ENCODE peak calls at places on chromosomes 6 and 20, in seven cellular contexts. One of them, this sample, is unnamed. For H3K36me3, the result is how much of the 10 kb centered on the place peaks cover.

GRCh38 chr6:127302728-127303675 is 36.3 kb downstream of the RNF146 start:
- DNase-seq in MM.1S: peak
- DNase-seq in uterus: peak
- DNase-seq in mucosa of descending colon: peak
- DNase-seq in pancreas: peak
- DNase-seq in neural progenitor cell: peak
- DNase-seq in IMR-90: peak
- DNase-seq in this sample: peak

GRCh38 chr6:23445157-23445710 is 680.8 kb upstream of the NRSN1 start:
- DNase-seq in IMR-90: no peak
- DNase-seq in MM.1S: no peak
- DNase-seq in mucosa of descending colon: no peak
- DNase-seq in pancreas: no peak
- DNase-seq in uterus: no peak
- DNase-seq in neural progenitor cell: no peak
- DNase-seq in this sample: no peak

GRCh38 chr6:31580807-31581437 is 1.3 kb downstream of the LTB start:
- DNase-seq in mucosa of descending colon: peak
- DNase-seq in MM.1S: peak
- DNase-seq in pancreas: peak
- DNase-seq in neural progenitor cell: peak
- DNase-seq in uterus: peak
- DNase-seq in IMR-90: peak
- DNase-seq in this sample: peak

GRCh38 chr6:1325471-1326309 is 13.8 kb downstream of the FOXQ1 start:
- DNase-seq in mucosa of descending colon: no peak
- DNase-seq in pancreas: peak
- DNase-seq in MM.1S: no peak
- DNase-seq in IMR-90: peak
- DNase-seq in neural progenitor cell: no peak
- DNase-seq in uterus: no peak
- DNase-seq in this sample: peak

GRCh38 chr6:112469306-112469705 is 122.2 kb downstream of the RFPL4B start:
- DNase-seq in pancreas: no peak
- DNase-seq in IMR-90: no peak
- DNase-seq in MM.1S: no peak
- DNase-seq in uterus: no peak
- DNase-seq in neural progenitor cell: no peak
- DNase-seq in mucosa of descending colon: no peak
- DNase-seq in this sample: no peak

GRCh38 chr20:58550661-58551060 is 35.5 kb upstream of the APCDD1L start:
- DNase-seq in pancreas: no peak
- DNase-seq in IMR-90: peak
- DNase-seq in uterus: no peak
- DNase-seq in MM.1S: no peak
- DNase-seq in mucosa of descending colon: no peak
- DNase-seq in neural progenitor cell: no peak
- DNase-seq in this sample: no peak

GRCh38 chr6:84416043-84416657 is 188.7 kb upstream of the CEP162 start:
- DNase-seq in uterus: no peak
- DNase-seq in IMR-90: no peak
- DNase-seq in pancreas: no peak
- DNase-seq in MM.1S: no peak
- DNase-seq in mucosa of descending colon: no peak
- DNase-seq in neural progenitor cell: no peak
- DNase-seq in this sample: no peak

GRCh38 chr6:951782-952181 is 258.8 kb upstream of the EXOC2 start:
- DNase-seq in MM.1S: no peak
- DNase-seq in uterus: no peak
- DNase-seq in pancreas: no peak
- DNase-seq in mucosa of descending colon: no peak
- DNase-seq in IMR-90: no peak
- DNase-seq in neural progenitor cell: no peak
- DNase-seq in this sample: no peak

GRCh38 chr6:100347901-100348550 is 116.7 kb downstream of the SIM1 start:
- DNase-seq in neural progenitor cell: no peak
- DNase-seq in mucosa of descending colon: no peak
- DNase-seq in MM.1S: peak
- DNase-seq in IMR-90: peak
- DNase-seq in pancreas: no peak
- DNase-seq in uterus: no peak
- DNase-seq in this sample: peak

GRCh38 chr6:3516094-3516493 is 59.2 kb upstream of the SLC22A23 start:
- DNase-seq in mucosa of descending colon: no peak
- DNase-seq in uterus: no peak
- DNase-seq in pancreas: no peak
- DNase-seq in neural progenitor cell: no peak
- DNase-seq in MM.1S: no peak
- DNase-seq in IMR-90: peak
- DNase-seq in this sample: peak

GRCh38 chr6:101429291-101429690 is 35.8 kb downstream of the GRIK2 start:
- DNase-seq in pancreas: no peak
- DNase-seq in IMR-90: peak
- DNase-seq in mucosa of descending colon: no peak
- DNase-seq in uterus: no peak
- DNase-seq in MM.1S: no peak
- DNase-seq in neural progenitor cell: no peak
- DNase-seq in this sample: peak

GRCh38 chr6:67679566-67680296 is 955.4 kb upstream of the ADGRB3 start:
- DNase-seq in mucosa of descending colon: no peak
- DNase-seq in pancreas: no peak
- DNase-seq in neural progenitor cell: no peak
- DNase-seq in IMR-90: no peak
- DNase-seq in MM.1S: no peak
- DNase-seq in uterus: no peak
- DNase-seq in this sample: no peak

GRCh38 chr20:14441201-14441600 is 103.8 kb upstream of the FLRT3 start:
- DNase-seq in mucosa of descending colon: no peak
- DNase-seq in IMR-90: peak
- DNase-seq in uterus: no peak
- DNase-seq in neural progenitor cell: no peak
- DNase-seq in pancreas: no peak
- DNase-seq in MM.1S: no peak
- DNase-seq in this sample: peak

GRCh38 chr6:143754204-143754603 is 76.4 kb downstream of the PHACTR2 start:
- DNase-seq in pancreas: no peak
- DNase-seq in uterus: no peak
- DNase-seq in mucosa of descending colon: no peak
- DNase-seq in IMR-90: no peak
- DNase-seq in neural progenitor cell: no peak
- DNase-seq in MM.1S: no peak
- DNase-seq in this sample: no peak

GRCh38 chr6:122853259-122853995 is 64.4 kb downstream of the SMPDL3A start:
- DNase-seq in IMR-90: no peak
- DNase-seq in neural progenitor cell: no peak
- DNase-seq in pancreas: no peak
- DNase-seq in mucosa of descending colon: no peak
- DNase-seq in uterus: no peak
- DNase-seq in MM.1S: peak
- DNase-seq in this sample: no peak

GRCh38 chr6:79586548-79586947 is 44.6 kb upstream of the SH3BGRL2 start:
- DNase-seq in IMR-90: peak
- DNase-seq in pancreas: no peak
- DNase-seq in uterus: no peak
- DNase-seq in mucosa of descending colon: peak
- DNase-seq in MM.1S: no peak
- DNase-seq in neural progenitor cell: peak
- DNase-seq in this sample: peak

GRCh38 chr6:89954721-89955148 is 60.5 kb downstream of the GJA10 start:
- DNase-seq in mucosa of descending colon: no peak
- DNase-seq in neural progenitor cell: no peak
- DNase-seq in uterus: no peak
- DNase-seq in MM.1S: peak
- DNase-seq in IMR-90: peak
- DNase-seq in pancreas: no peak
- DNase-seq in this sample: peak

GRCh38 chr20:56689318-56689717 is 60.2 kb downstream of the TFAP2C start:
- DNase-seq in uterus: no peak
- DNase-seq in pancreas: no peak
- DNase-seq in mucosa of descending colon: no peak
- DNase-seq in MM.1S: no peak
- DNase-seq in neural progenitor cell: no peak
- DNase-seq in IMR-90: no peak
- DNase-seq in this sample: peak

GRCh38 chr6:137772541-137773289 is 94.3 kb upstream of the TNFAIP3 start:
- DNase-seq in MM.1S: no peak
- DNase-seq in uterus: no peak
- DNase-seq in neural progenitor cell: no peak
- DNase-seq in pancreas: no peak
- DNase-seq in IMR-90: no peak
- DNase-seq in mucosa of descending colon: no peak
- DNase-seq in this sample: no peak
- H3K36me3 ChIP-seq in MM.1S: under half
- H3K36me3 ChIP-seq in uterus: under half
- H3K36me3 ChIP-seq in neural progenitor cell: under half
- H3K36me3 ChIP-seq in pancreas: under half
- H3K36me3 ChIP-seq in IMR-90: under half
- H3K36me3 ChIP-seq in mucosa of descending colon: under half
- H3K36me3 ChIP-seq in this sample: under half

GRCh38 chr20:62799036-62799435 is 2.8 kb downstream of the MRGBP start:
- DNase-seq in MM.1S: no peak
- DNase-seq in IMR-90: no peak
- DNase-seq in pancreas: no peak
- DNase-seq in neural progenitor cell: no peak
- DNase-seq in mucosa of descending colon: no peak
- DNase-seq in uterus: no peak
- DNase-seq in this sample: no peak

GRCh38 chr20:62799873-62800272 is 3.6 kb downstream of the MRGBP start:
- DNase-seq in neural progenitor cell: no peak
- DNase-seq in pancreas: no peak
- DNase-seq in mucosa of descending colon: no peak
- DNase-seq in MM.1S: no peak
- DNase-seq in uterus: no peak
- DNase-seq in IMR-90: no peak
- DNase-seq in this sample: no peak

GRCh38 chr20:62799459-62799858 is 3.2 kb downstream of the MRGBP start:
- DNase-seq in MM.1S: no peak
- DNase-seq in uterus: no peak
- DNase-seq in neural progenitor cell: no peak
- DNase-seq in IMR-90: no peak
- DNase-seq in pancreas: no peak
- DNase-seq in mucosa of descending colon: no peak
- DNase-seq in this sample: no peak

GRCh38 chr20:62796699-62797491 is 622 bp downstream of the MRGBP start:
- DNase-seq in pancreas: peak
- DNase-seq in neural progenitor cell: no peak
- DNase-seq in mucosa of descending colon: peak
- DNase-seq in uterus: no peak
- DNase-seq in IMR-90: no peak
- DNase-seq in MM.1S: no peak
- DNase-seq in this sample: no peak

GRCh38 chr20:62797671-62798532 is 1.6 kb downstream of the MRGBP start:
- DNase-seq in mucosa of descending colon: peak
- DNase-seq in uterus: no peak
- DNase-seq in neural progenitor cell: no peak
- DNase-seq in pancreas: no peak
- DNase-seq in MM.1S: no peak
- DNase-seq in IMR-90: no peak
- DNase-seq in this sample: no peak
- H3K4me3 ChIP-seq in mucosa of descending colon: no peak
- H3K4me3 ChIP-seq in uterus: no peak
- H3K4me3 ChIP-seq in neural progenitor cell: no peak
- H3K4me3 ChIP-seq in pancreas: no peak
- H3K4me3 ChIP-seq in MM.1S: no peak
- H3K4me3 ChIP-seq in IMR-90: no peak
- H3K4me3 ChIP-seq in this sample: no peak

GRCh38 chr6:160973311-160973710 is 18.3 kb upstream of the MAP3K4 start:
- DNase-seq in mucosa of descending colon: no peak
- DNase-seq in pancreas: no peak
- DNase-seq in MM.1S: no peak
- DNase-seq in neural progenitor cell: no peak
- DNase-seq in IMR-90: peak
- DNase-seq in uterus: peak
- DNase-seq in this sample: no peak

GRCh38 chr6:160972111-160972510 is 19.5 kb upstream of the MAP3K4 start:
- DNase-seq in mucosa of descending colon: no peak
- DNase-seq in pancreas: no peak
- DNase-seq in IMR-90: peak
- DNase-seq in neural progenitor cell: no peak
- DNase-seq in uterus: no peak
- DNase-seq in MM.1S: peak
- DNase-seq in this sample: peak

GRCh38 chr6:160973856-160974255 is 17.7 kb upstream of the MAP3K4 start:
- DNase-seq in IMR-90: peak
- DNase-seq in MM.1S: no peak
- DNase-seq in uterus: peak
- DNase-seq in mucosa of descending colon: no peak
- DNase-seq in neural progenitor cell: no peak
- DNase-seq in pancreas: no peak
- DNase-seq in this sample: peak

GRCh38 chr6:160975111-160975510 is 16.5 kb upstream of the MAP3K4 start:
- DNase-seq in mucosa of descending colon: no peak
- DNase-seq in neural progenitor cell: no peak
- DNase-seq in MM.1S: no peak
- DNase-seq in uterus: no peak
- DNase-seq in IMR-90: no peak
- DNase-seq in pancreas: no peak
- DNase-seq in this sample: no peak

DNA sequence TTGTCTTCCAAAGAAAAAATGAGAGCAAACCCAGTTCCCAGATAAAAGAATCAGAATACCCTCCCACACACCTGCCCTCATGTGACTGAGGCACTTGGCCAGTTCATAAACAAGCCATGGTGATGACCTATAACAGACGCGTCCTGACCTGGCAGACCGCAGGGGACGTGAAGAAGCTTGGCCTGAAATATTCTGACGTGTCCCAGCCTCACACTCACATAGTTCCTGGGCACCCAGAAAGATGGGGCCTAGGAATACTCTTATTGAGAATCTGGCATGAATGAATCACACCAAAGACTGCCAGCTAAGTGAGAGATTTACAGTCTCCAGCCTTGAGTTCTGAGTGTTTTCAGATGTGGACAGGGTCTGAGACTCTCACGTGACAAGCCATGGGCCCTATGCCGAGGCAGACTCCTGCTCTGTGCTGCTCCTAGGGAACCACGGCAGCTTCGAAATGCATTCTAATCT is 17.2 kb upstream of the MAP3K4 start:
- DNase-seq in neural progenitor cell: no peak
- DNase-seq in uterus: peak
- DNase-seq in IMR-90: peak
- DNase-seq in pancreas: peak
- DNase-seq in mucosa of descending colon: peak
- DNase-seq in MM.1S: no peak
- DNase-seq in this sample: peak
- TF ChIP-seq CTCF in neural progenitor cell: no peak
- TF ChIP-seq CTCF in uterus: no peak
- TF ChIP-seq CTCF in IMR-90: no peak
- TF ChIP-seq CTCF in pancreas: no peak
- TF ChIP-seq CTCF in mucosa of descending colon: no peak
- TF ChIP-seq CTCF in MM.1S: no peak
- TF ChIP-seq CTCF in this sample: no peak

DNA sequence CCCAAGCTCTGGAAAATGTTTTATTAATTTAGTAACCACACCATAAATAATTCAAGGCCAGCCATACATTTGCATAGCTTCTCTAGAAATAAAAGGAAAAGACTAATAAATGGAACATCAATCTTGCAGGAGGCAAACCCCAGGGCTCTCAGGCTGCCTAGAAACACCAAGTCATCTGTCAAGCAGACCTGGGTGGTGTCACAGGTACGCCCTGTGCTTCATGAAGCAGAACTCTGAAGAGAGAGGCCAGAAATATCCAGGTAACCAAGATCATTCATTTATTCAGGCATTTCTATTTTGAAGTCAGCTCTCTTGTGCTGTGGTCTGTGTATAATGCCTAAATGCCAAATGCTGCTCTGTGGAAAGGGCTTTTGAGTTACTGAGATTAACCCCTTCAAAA is 45.3 kb upstream of the ARMH2 start:
- DNase-seq in pancreas: no peak
- DNase-seq in uterus: no peak
- DNase-seq in mucosa of descending colon: no peak
- DNase-seq in neural progenitor cell: no peak
- DNase-seq in IMR-90: no peak
- DNase-seq in MM.1S: no peak
- DNase-seq in this sample: no peak
- H3K36me3 ChIP-seq in pancreas: under half
- H3K36me3 ChIP-seq in uterus: under half
- H3K36me3 ChIP-seq in mucosa of descending colon: under half
- H3K36me3 ChIP-seq in neural progenitor cell: under half
- H3K36me3 ChIP-seq in IMR-90: under half
- H3K36me3 ChIP-seq in MM.1S: under half
- H3K36me3 ChIP-seq in this sample: under half

This sample was measured in bronchial epithelial cell.